ENCODE peak calls at places on chromosomes 1 and 21, in eight cellular contexts. U, C, A, J, W, O, G and S are unnamed samples.
A peak's percentile ranks its signal among the peaks of the same experiment; 100 is the strongest.

GRCh38 chr1:70499695-70500094 is 88.6 kb downstream of the CTH start:
- DNase-seq in G (no peak), A (no peak), C (peak; percentile 6), U (no peak), W (no peak), J (no peak), O (no peak), S (no peak)

GRCh38 chr1:11673089-11673769 is 7.7 kb downstream of the MAD2L2 start:
- DNase-seq in U (no peak), A (no peak), W (no peak), J (no peak), G (no peak), O (no peak), C (no peak), S (no peak)

GRCh38 chr21:33640697-33641338 is 723 bp downstream of the CRYZL1 start:
- DNase-seq in J (no peak), W (peak; percentile 53), O (no peak), G (peak; percentile 33), A (peak; percentile 4), U (peak; percentile 55), C (peak; percentile 22), S (no peak)

GRCh38 chr1:185917646-185918045 is 183.5 kb downstream of the HMCN1 start:
- DNase-seq in J (no peak), A (no peak), O (no peak), C (no peak), U (peak; percentile 37), W (peak; percentile 68), G (no peak), S (no peak)

GRCh38 chr1:10762875-10763274 is 33.6 kb downstream of the CASZ1 start:
- DNase-seq in G (no peak), O (no peak), U (no peak), J (no peak), A (no peak), W (no peak), C (no peak), S (no peak)

GRCh38 chr21:26686278-26686677 is 113.2 kb upstream of the CYYR1 start:
- DNase-seq in J (no peak), O (peak; percentile 1), C (peak; percentile 52), W (peak; percentile 80), A (no peak), G (peak; percentile 17), U (no peak), S (no peak)

GRCh38 chr1:36160949-36161485 is 5.1 kb downstream of the MAP7D1 start:
- DNase-seq in C (peak; percentile 90), A (no peak), J (no peak), G (peak; percentile 86), O (peak; percentile 48), U (peak; percentile 72), W (peak; percentile 87), S (no peak)

GRCh38 chr1:8370928-8371327 is 53.0 kb downstream of the SLC45A1 start:
- DNase-seq in C (no peak), W (no peak), U (no peak), O (no peak), A (no peak), G (no peak), J (no peak), S (no peak)

GRCh38 chr21:18382141-18382540 is 21.4 kb downstream of the TMPRSS15 start:
- DNase-seq in G (no peak), J (no peak), U (no peak), W (no peak), O (no peak), A (no peak), C (no peak), S (no peak)

GRCh38 chr21:18387994-18388393 is 15.6 kb downstream of the TMPRSS15 start:
- DNase-seq in G (no peak), C (no peak), W (peak; percentile 19), J (no peak), U (no peak), A (no peak), O (no peak), S (no peak)

DNA sequence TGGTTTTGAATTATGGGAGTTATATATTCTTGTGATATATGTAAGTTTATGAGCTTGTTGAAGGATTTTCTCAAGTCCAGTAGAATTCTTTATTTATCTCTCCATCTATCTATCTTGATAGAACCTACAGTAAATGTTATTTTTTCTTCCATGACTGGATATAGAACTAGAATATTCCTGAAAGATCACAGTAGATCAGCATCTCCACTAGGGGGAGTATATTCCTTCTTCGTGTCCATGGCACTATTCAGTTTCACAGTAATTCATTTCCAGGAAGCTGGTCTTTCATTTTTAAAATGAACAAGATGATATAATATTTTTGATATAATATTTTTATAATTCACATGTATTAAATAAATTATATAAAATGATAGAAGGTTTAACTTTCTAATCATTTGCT is 18.8 kb downstream of the TMPRSS15 start:
- DNase-seq in A (no peak), J (no peak), G (peak; percentile 17), U (peak; percentile 5), W (peak; percentile 76), O (no peak), C (no peak), S (no peak)
- TF ChIP-seq REST in A (no peak), J (no peak), G (no peak), U (no peak), W (no peak), O (no peak), C (no peak), S (no peak)

DNA sequence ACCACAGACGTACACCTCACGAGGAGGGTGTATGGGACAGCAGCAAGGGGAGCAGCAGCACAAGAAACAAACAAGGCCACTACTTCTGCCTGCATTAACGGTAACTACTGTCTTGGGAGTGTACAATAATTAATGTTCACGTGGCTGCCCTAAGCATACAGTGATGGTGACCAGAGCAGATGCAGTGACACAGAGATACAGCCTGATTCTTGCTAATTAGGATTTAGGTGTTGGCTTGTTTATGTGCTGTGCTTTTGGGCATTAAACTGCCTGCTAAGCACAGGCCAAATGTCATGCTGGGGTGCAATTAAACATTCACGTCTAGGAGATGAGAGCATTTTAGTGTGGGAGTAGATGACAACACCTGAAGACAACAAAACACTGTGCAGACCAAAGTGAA is 7.2 kb downstream of the ZNF669 start:
- DNase-seq in J (no peak), U (no peak), C (no peak), W (no peak), A (no peak), G (no peak), O (no peak), S (no peak)
- TF ChIP-seq REST in J (no peak), U (no peak), C (no peak), W (no peak), A (no peak), G (no peak), O (no peak), S (no peak)

DNA sequence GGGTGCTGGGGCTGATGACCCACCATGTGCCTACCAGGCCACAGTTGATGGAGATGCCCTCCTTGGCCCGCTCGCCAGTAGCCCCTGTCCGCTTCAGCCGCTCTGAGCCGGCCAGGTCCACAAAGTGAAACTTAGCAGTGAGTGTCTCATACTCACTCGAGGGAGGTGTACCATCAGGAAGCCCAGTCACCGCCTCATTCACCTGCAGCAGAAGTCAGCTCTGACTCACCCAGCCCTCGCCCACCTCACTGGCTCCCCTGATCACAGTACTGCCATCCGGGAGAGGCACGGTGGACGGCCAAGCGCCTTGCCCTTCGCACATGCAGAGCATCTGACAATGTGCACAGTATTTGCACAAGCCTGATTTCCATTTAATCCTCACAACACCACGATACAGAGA is 18.8 kb downstream of the KIF21B start:
- DNase-seq in A (no peak), G (no peak), U (no peak), O (no peak), J (no peak), C (no peak), W (no peak), S (no peak)
- TF ChIP-seq REST in A (no peak), G (no peak), U (no peak), O (no peak), J (no peak), C (no peak), W (no peak), S (no peak)

GRCh38 chr1:228238461-228238860 is 30.6 kb downstream of the OBSCN start:
- DNase-seq in G (no peak), J (no peak), C (no peak), U (no peak), W (no peak), A (no peak), O (no peak), S (no peak)
- TF ChIP-seq REST in G (no peak), J (no peak), C (no peak), U (no peak), W (no peak), A (no peak), O (no peak), S (no peak)

GRCh38 chr1:152458384-152459185 is 44.5 kb upstream of the CRNN start:
- DNase-seq in C (peak; percentile 78), J (peak; percentile 40), G (peak; percentile 49), W (peak; percentile 88), A (peak; percentile 76), O (peak; percentile 46), U (peak; percentile 75), S (peak; percentile 71)
- TF ChIP-seq REST in C (no peak), J (no peak), G (no peak), W (no peak), A (no peak), O (no peak), U (no peak), S (no peak)